ENCODE peak calls at places on chromosomes 3 and 15, in seven cellular contexts. M is foreskin fibroblast; Q is activated naive CD4-positive, alpha-beta T cell treated with Interleukin-2 at 50 U/mL for 16 hours; B is AML-193; K is choroid plexus epithelial cell; C is HCT116; D is body of pancreas. G is an unnamed sample.

GRCh38 chr3:69865920-69866679 is 126.8 kb downstream of the MITF start:
- DNase-seq in M (peak; percentile 19), Q (no peak), B (no peak), K (peak; percentile 53), C (no peak), D (peak; percentile 90), G (no peak)

GRCh38 chr3:10251006-10251405 is 2.7 kb downstream of the TATDN2 start:
- DNase-seq in M (no peak), Q (no peak), B (no peak), K (no peak), C (no peak), D (no peak), G (no peak)

GRCh38 chr3:179558742-179559364 is 3.9 kb upstream of the ACTL6A start:
- DNase-seq in M (peak; percentile 87), Q (peak; percentile 39), B (peak; percentile 92), K (peak; percentile 94), C (peak; percentile 57), D (peak; percentile 65), G (peak; percentile 57)

GRCh38 chr3:139346771-139347170 is 3.0 kb downstream of the MRPS22 start:
- DNase-seq in M (no peak), Q (no peak), B (no peak), K (no peak), C (no peak), D (no peak), G (no peak)

GRCh38 chr3:134449277-134449676 is 36.5 kb downstream of the ANAPC13 start:
- DNase-seq in M (peak; percentile 61), Q (no peak), B (peak; percentile 26), K (peak; percentile 72), C (no peak), D (peak; percentile 54), G (peak; percentile 47)

GRCh38 chr3:109023656-109024254 is 70.1 kb upstream of the GUCA1C start:
- DNase-seq in M (peak; percentile 55), Q (peak; percentile 28), B (peak; percentile 63), K (peak; percentile 71), C (peak; percentile 27), D (peak; percentile 60), G (no peak)

GRCh38 chr3:58357402-58357801 is 24.7 kb downstream of the PXK start:
- DNase-seq in M (no peak), Q (no peak), B (no peak), K (no peak), C (no peak), D (no peak), G (no peak)

GRCh38 chr15:56240390-56240789 is 3.3 kb downstream of the RFX7 start:
- DNase-seq in M (no peak), Q (no peak), B (no peak), K (no peak), C (no peak), D (no peak), G (no peak)

GRCh38 chr3:46894256-46894655 is 16.7 kb downstream of the PTH1R start:
- DNase-seq in M (no peak), Q (no peak), B (no peak), K (no peak), C (no peak), D (no peak), G (no peak)

GRCh38 chr3:180420804-180421203 is 181.2 kb upstream of the TTC14 start:
- DNase-seq in M (no peak), Q (no peak), B (no peak), K (peak; percentile 22), C (no peak), D (no peak), G (no peak)

GRCh38 chr3:87625911-87626310 is 349.5 kb upstream of the POU1F1 start:
- DNase-seq in M (no peak), Q (no peak), B (no peak), K (peak; percentile 13), C (no peak), D (no peak), G (no peak)

GRCh38 chr3:48219543-48219942 is 3.8 kb upstream of the CAMP start:
- DNase-seq in M (peak; percentile 38), Q (no peak), B (no peak), K (no peak), C (no peak), D (no peak), G (no peak)

GRCh38 chr15:90352109-90352893 is at the start of gene ZNF774:
- DNase-seq in M (peak; percentile 96), Q (peak; percentile 89), B (peak; percentile 89), K (peak; percentile 96), C (peak; percentile 93), D (peak; percentile 97), G (peak; percentile 90)

GRCh38 chr3:150168694-150169093 is 198.0 kb upstream of the PFN2 start:
- DNase-seq in M (peak; percentile 62), Q (no peak), B (no peak), K (no peak), C (no peak), D (peak; percentile 64), G (no peak)